ENCODE peak calls at places on chromosomes 3 and 15, in four cellular contexts. R is NCI-H1105, T is EH, X is Kasumi-1. Z is an unnamed sample.

GRCh38 chr3:10357592-10358308 is 36.8 kb upstream of the SEC13 start:
- DNase-seq in R (no peak), T (peak), X (peak), Z (peak)

GRCh38 chr15:58987036-58987435 is 427 bp upstream of the RNF111 start:
- DNase-seq in R (no peak), T (peak), X (peak), Z (no peak)

GRCh38 chr3:11603628-11604027 is 40.1 kb downstream of the VGLL4 start:
- DNase-seq in R (no peak), T (peak), X (no peak), Z (no peak)

GRCh38 chr3:52310861-52311566 is 5.1 kb upstream of the DNAH1 start:
- DNase-seq in R (no peak), T (peak), X (no peak), Z (no peak)

GRCh38 chr15:57445872-57446271 is 69.6 kb downstream of the CGNL1 start:
- DNase-seq in R (no peak), T (peak), X (no peak), Z (no peak)

GRCh38 chr15:57527382-57528091 is 64.2 kb upstream of the MYZAP start:
- DNase-seq in R (peak), T (peak), X (peak), Z (peak)

GRCh38 chr3:112046599-112046998 is 12.1 kb downstream of the TMPRSS7 start:
- DNase-seq in R (no peak), T (peak), X (no peak), Z (no peak)

GRCh38 chr3:15271785-15272381 is 60.5 kb downstream of the SH3BP5 start:
- DNase-seq in R (no peak), T (no peak), X (peak), Z (peak)

GRCh38 chr15:46961795-46962194 is 755.5 kb upstream of the SEMA6D start:
- DNase-seq in R (no peak), T (no peak), X (no peak), Z (no peak)

GRCh38 chr3:177468816-177469590 is 271.7 kb upstream of the TBL1XR1 start:
- DNase-seq in R (no peak), T (peak), X (no peak), Z (no peak)